ENCODE peak calls at places on chromosome 9, in five cellular contexts. K, Q, D, U and O are unnamed samples.

GRCh38 chr9:83231039-83231438 is 168.1 kb upstream of the RASEF start:
- DNase-seq in K (peak; percentile 40), Q (no peak), D (no peak), U (peak; percentile 53), O (no peak)

GRCh38 chr9:104301770-104302169 is 202.3 kb upstream of the OR13F1 start:
- DNase-seq in K (no peak), Q (no peak), D (no peak), U (no peak), O (no peak)

GRCh38 chr9:710951-711745 is 130.3 kb upstream of the DMRT1 start:
- DNase-seq in K (no peak), Q (no peak), D (no peak), U (no peak), O (no peak)

GRCh38 chr9:5815421-5815820 is 17.5 kb downstream of the ERMP1 start:
- DNase-seq in K (no peak), Q (no peak), D (no peak), U (no peak), O (no peak)

GRCh38 chr9:120935383-120935857 is 8.8 kb upstream of the TRAF1 start:
- DNase-seq in K (no peak), Q (peak; percentile 91), D (no peak), U (no peak), O (no peak)

GRCh38 chr9:109556061-109556460 is 58.0 kb upstream of the PTPN3 start:
- DNase-seq in K (no peak), Q (no peak), D (no peak), U (no peak), O (no peak)

GRCh38 chr9:22044583-22044982 is 35.5 kb upstream of the CDKN2B start:
- DNase-seq in K (no peak), Q (no peak), D (no peak), U (no peak), O (no peak)

GRCh38 chr9:114004221-114004716 is 73.8 kb downstream of the AMBP start:
- DNase-seq in K (no peak), Q (no peak), D (no peak), U (no peak), O (no peak)

GRCh38 chr9:35726876-35727438 is 5.0 kb downstream of the TLN1 start:
- DNase-seq in K (no peak), Q (no peak), D (no peak), U (peak; percentile 35), O (no peak)

GRCh38 chr9:138022121-138022741 is 144.6 kb downstream of the CACNA1B start:
- DNase-seq in K (peak; percentile 40), Q (peak; percentile 28), D (no peak), U (no peak), O (no peak)

GRCh38 chr9:137316012-137316981 is 14.2 kb upstream of the NRARP start:
- DNase-seq in K (no peak), Q (peak; percentile 86), D (no peak), U (no peak), O (no peak)

GRCh38 chr9:36165766-36166149 is 3.4 kb upstream of the CCIN start:
- DNase-seq in K (no peak), Q (no peak), D (no peak), U (no peak), O (no peak)

GRCh38 chr9:69936427-69936826 is 107.2 kb upstream of the MAMDC2 start:
- DNase-seq in K (no peak), Q (peak; percentile 18), D (no peak), U (no peak), O (no peak)

GRCh38 chr9:134623408-134624066 is 18.1 kb upstream of the COL5A1 start:
- DNase-seq in K (no peak), Q (no peak), D (no peak), U (no peak), O (no peak)

GRCh38 chr9:80797841-80798688 is 891.3 kb downstream of the TLE1 start:
- DNase-seq in K (no peak), Q (no peak), D (no peak), U (no peak), O (no peak)

GRCh38 chr9:19967567-19968459 is 179.0 kb upstream of the SLC24A2 start:
- DNase-seq in K (no peak), Q (no peak), D (no peak), U (no peak), O (no peak)

GRCh38 chr9:124297553-124297905 is 39.8 kb downstream of the NEK6 start:
- DNase-seq in K (peak; percentile 72), Q (no peak), D (no peak), U (peak; percentile 60), O (peak; percentile 43)

GRCh38 chr9:132609829-132610228 is 27.4 kb downstream of the BARHL1 start:
- DNase-seq in K (no peak), Q (peak; percentile 6), D (no peak), U (no peak), O (no peak)

GRCh38 chr9:35923927-35924763 is 14.9 kb downstream of the SPAAR start:
- DNase-seq in K (peak; percentile 44), Q (peak; percentile 86), D (no peak), U (no peak), O (no peak)

GRCh38 chr9:89293014-89293413 is 18.0 kb upstream of the CKS2 start:
- DNase-seq in K (no peak), Q (no peak), D (no peak), U (no peak), O (no peak)

GRCh38 chr9:136112541-136112940 is 6.1 kb downstream of the TMEM250 start:
- DNase-seq in K (no peak), Q (no peak), D (no peak), U (no peak), O (no peak)

GRCh38 chr9:132401791-132402190 is 4.8 kb downstream of the TTF1 start:
- DNase-seq in K (no peak), Q (no peak), D (no peak), U (no peak), O (no peak)

GRCh38 chr9:18743421-18743820 is 269.5 kb downstream of the ADAMTSL1 start:
- DNase-seq in K (no peak), Q (no peak), D (no peak), U (no peak), O (no peak)

GRCh38 chr9:89160797-89161196 is 17.8 kb downstream of the SHC3 start:
- DNase-seq in K (no peak), Q (no peak), D (no peak), U (no peak), O (no peak)

GRCh38 chr9:530681-531080 is 310.8 kb upstream of the DMRT1 start:
- DNase-seq in K (peak; percentile 19), Q (no peak), D (no peak), U (no peak), O (no peak)

GRCh38 chr9:37036237-37037136 is 2.4 kb upstream of the PAX5 start:
- DNase-seq in K (no peak), Q (no peak), D (no peak), U (no peak), O (no peak)

GRCh38 chr9:133509179-133510083 is 15.3 kb downstream of the MYMK start:
- DNase-seq in K (no peak), Q (no peak), D (no peak), U (no peak), O (no peak)

GRCh38 chr9:92561374-92562329 is 25.9 kb upstream of the ECM2 start:
- DNase-seq in K (no peak), Q (no peak), D (no peak), U (no peak), O (no peak)
- TF ChIP-seq SIN3A in K (no peak), Q (no peak), D (no peak), U (no peak), O (no peak)

DNA sequence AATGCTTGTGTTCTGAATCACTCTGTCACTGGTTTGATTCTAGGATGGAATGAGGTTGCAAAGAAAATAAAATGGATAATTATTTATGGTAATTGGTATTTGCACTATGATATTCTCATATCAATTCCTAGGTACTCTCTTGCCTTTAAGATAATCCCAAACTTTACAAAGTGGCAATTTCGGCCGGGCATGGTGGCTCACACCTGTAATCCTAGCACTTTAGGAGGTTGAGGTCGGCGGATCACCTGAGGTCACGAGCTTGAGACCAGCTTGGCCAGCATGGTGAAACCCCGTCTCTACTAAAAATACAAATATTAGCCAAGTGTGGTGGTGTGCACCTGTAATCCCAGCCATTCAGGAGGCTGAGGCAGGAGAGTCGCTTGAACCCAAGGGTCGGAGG is 1118.7 kb upstream of the C9orf72 start:
- DNase-seq in K (no peak), Q (no peak), D (no peak), U (no peak), O (no peak)
- TF ChIP-seq POLR2AphosphoS5 in K (no peak), Q (no peak), D (no peak), U (no peak), O (no peak)

DNA sequence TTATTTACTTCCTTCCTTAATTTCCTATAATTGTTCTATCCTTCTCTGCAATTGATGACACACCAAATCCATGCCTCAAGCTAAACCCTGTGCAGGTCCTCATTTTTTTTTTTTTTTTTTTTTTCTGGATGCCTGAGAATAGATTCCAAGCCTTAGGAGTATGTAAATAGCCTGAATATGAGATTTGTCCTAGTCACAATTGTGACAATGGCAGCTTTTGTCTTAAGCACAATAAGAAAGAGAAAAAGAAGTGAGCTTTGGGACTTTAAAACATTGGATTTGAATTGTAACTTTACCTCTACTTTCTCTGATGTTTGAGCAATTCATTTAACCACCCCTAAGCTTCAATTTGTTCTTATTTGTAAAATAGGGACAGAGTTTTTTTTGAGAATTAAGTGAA is 280.5 kb downstream of the TUSC1 start:
- DNase-seq in K (no peak), Q (no peak), D (no peak), U (no peak), O (no peak)
- H3K4me3 ChIP-seq in K (no peak overlapping the region), Q (no peak overlapping the region), D (no peak overlapping the region), U (no peak overlapping the region), O (no peak overlapping the region)

DNA sequence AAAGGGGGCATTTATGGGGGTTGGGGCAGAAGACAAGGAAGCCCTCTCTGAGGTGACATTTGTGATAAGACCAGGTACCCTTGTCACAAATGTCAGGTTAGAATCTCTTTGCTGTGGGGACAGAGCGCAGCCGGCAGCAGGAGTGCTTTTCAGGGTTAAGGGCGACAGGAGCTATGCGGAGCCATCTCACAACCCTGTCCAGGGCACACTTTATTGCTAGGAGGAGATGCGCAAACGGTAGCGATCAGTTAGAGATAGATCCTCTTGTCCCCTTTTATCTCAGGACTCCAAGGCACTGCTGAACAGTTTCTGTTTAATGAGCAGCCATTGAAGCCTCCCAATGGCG is 438 bp upstream of the LAMC3 start:
- DNase-seq in K (no peak), Q (no peak), D (no peak), U (no peak), O (no peak)
- TF ChIP-seq SIN3A in K (no peak), Q (no peak), D (no peak), U (no peak), O (no peak)

GRCh38 chr9:127801955-127802575 is 617 bp upstream of the FPGS start:
- DNase-seq in K (no peak), Q (no peak), D (no peak), U (no peak), O (no peak)

GRCh38 chr9:127802576-127803443 is at the start of gene FPGS:
- DNase-seq in K (peak; percentile 68), Q (peak; percentile 88), D (peak; percentile 49), U (peak; percentile 75), O (no peak)

GRCh38 chr9:127806871-127807270 is 4.2 kb downstream of the FPGS start:
- DNase-seq in K (no peak), Q (no peak), D (no peak), U (no peak), O (no peak)

GRCh38 chr9:127805620-127806019 is 2.9 kb downstream of the FPGS start:
- DNase-seq in K (peak; percentile 47), Q (peak; percentile 66), D (no peak), U (peak; percentile 51), O (no peak)

GRCh38 chr9:127803507-127804352 is 1.0 kb downstream of the FPGS start:
- DNase-seq in K (no peak), Q (no peak), D (no peak), U (no peak), O (no peak)
- TF ChIP-seq POLR2AphosphoS5 in K (no peak), Q (no peak), D (peak; percentile 53), U (no peak), O (no peak)

GRCh38 chr9:91995000-91995399 is 45.0 kb upstream of the ROR2 start:
- DNase-seq in K (no peak), Q (peak; percentile 26), D (no peak), U (no peak), O (no peak)
- H3K4me3 ChIP-seq in K (no peak overlapping the region), Q (no peak overlapping the region), D (no peak overlapping the region), U (no peak overlapping the region), O (no peak overlapping the region)